ENCODE peak calls at places on chromosomes 4 and X, in five cellular contexts. T is progenitor cell of endocrine pancreas, Y is neural crest cell, P is ovary, V is glutamatergic neuron. F is an unnamed sample.

GRCh38 chrX:43750248-43750676 is 94.2 kb downstream of the MAOA start:
- DNase-seq in T (no peak), Y (peak; percentile 2), P (peak; percentile 39), V (peak; percentile 22), F (no peak)

GRCh38 chr4:30402276-30402675 is 317.9 kb upstream of the PCDH7 start:
- DNase-seq in T (no peak), Y (no peak), P (no peak), V (no peak), F (no peak)

GRCh38 chrX:1394731-1395501 is 3.0 kb upstream of the SLC25A6 start:
- DNase-seq in T (no peak), Y (no peak), P (peak; percentile 33), V (peak; percentile 22), F (peak; percentile 58)

GRCh38 chr4:108355523-108356208 is 186.9 kb upstream of the LEF1 start:
- DNase-seq in T (no peak), Y (no peak), P (no peak), V (no peak), F (no peak)

GRCh38 chr4:151700566-151701316 is 60.1 kb downstream of the GATB start:
- DNase-seq in T (no peak), Y (no peak), P (no peak), V (no peak), F (no peak)

GRCh38 chr4:134001057-134001456 is 200.5 kb downstream of the PABPC4L start:
- DNase-seq in T (no peak), Y (no peak), P (no peak), V (no peak), F (no peak)

GRCh38 chr4:100461796-100462195 is 56.0 kb downstream of the EMCN start:
- DNase-seq in T (no peak), Y (no peak), P (no peak), V (no peak), F (no peak)

GRCh38 chr4:19478791-19479190 is 772.9 kb upstream of the SLIT2 start:
- DNase-seq in T (no peak), Y (no peak), P (no peak), V (no peak), F (no peak)

GRCh38 chr4:76856183-76856969 is 41.6 kb downstream of the SOWAHB start:
- DNase-seq in T (no peak), Y (peak; percentile 29), P (no peak), V (no peak), F (no peak)

GRCh38 chr4:169640261-169640880 is 20.0 kb downstream of the CLCN3 start:
- DNase-seq in T (no peak), Y (no peak), P (no peak), V (no peak), F (no peak)

GRCh38 chrX:43953218-43953617 is 20.0 kb downstream of the NDP start:
- DNase-seq in T (no peak), Y (no peak), P (no peak), V (no peak), F (no peak)

GRCh38 chrX:1918780-1919179 is 303.9 kb downstream of the ASMT start:
- DNase-seq in T (no peak), Y (no peak), P (no peak), V (no peak), F (no peak)

GRCh38 chr4:2497931-2498330 is 29.0 kb downstream of the RNF4 start:
- DNase-seq in T (no peak), Y (no peak), P (no peak), V (no peak), F (no peak)

GRCh38 chrX:53433651-53434639 is at the start of gene HSD17B10:
- DNase-seq in T (peak; percentile 73), Y (peak; percentile 73), P (peak; percentile 89), V (peak; percentile 90), F (peak; percentile 93)

GRCh38 chr4:38804654-38805295 is at the start of gene TLR1:
- DNase-seq in T (no peak), Y (no peak), P (no peak), V (no peak), F (no peak)

GRCh38 chr4:16026155-16026761 is 57.6 kb downstream of the PROM1 start:
- DNase-seq in T (no peak), Y (peak; percentile 25), P (no peak), V (no peak), F (no peak)

GRCh38 chr4:127731406-127731805 is 1.2 kb downstream of the SLC25A31 start:
- DNase-seq in T (no peak), Y (no peak), P (no peak), V (no peak), F (no peak)

GRCh38 chr4:152983774-152984411 is 47.8 kb downstream of the FHDC1 start:
- DNase-seq in T (no peak), Y (peak; percentile 14), P (no peak), V (no peak), F (no peak)

GRCh38 chr4:121272526-121272925 is 108.3 kb downstream of the QRFPR start:
- DNase-seq in T (no peak), Y (no peak), P (no peak), V (no peak), F (no peak)